ENCODE peak calls at places on chromosomes 7 and 10, in six cellular contexts. E is lower leg skin, X is Peyer's patch, M is esophagus squamous epithelium, D is NB4, F is GM12878. V is an unnamed sample.

GRCh38 chr10:80281784-80282505 is 7.5 kb downstream of the MAT1A start:
- DNase-seq in E (no peak), X (no peak), M (no peak), D (no peak), F (no peak), V (no peak)

GRCh38 chr7:16818732-16819131 is 13.9 kb upstream of the AGR2 start:
- DNase-seq in E (no peak), X (no peak), M (no peak), D (no peak), F (no peak), V (no peak)

GRCh38 chr7:85001493-85002345 is 185.1 kb downstream of the SEMA3D start:
- DNase-seq in E (no peak), X (no peak), M (no peak), D (no peak), F (no peak), V (no peak)

GRCh38 chr10:114816308-114816707 is 5.3 kb upstream of the FHIP2A start:
- DNase-seq in E (no peak), X (no peak), M (no peak), D (no peak), F (no peak), V (no peak)

GRCh38 chr10:24381235-24382010 is 172.5 kb downstream of the KIAA1217 start:
- DNase-seq in E (no peak), X (no peak), M (no peak), D (no peak), F (no peak), V (no peak)

GRCh38 chr7:50713357-50713965 is 69.2 kb downstream of the GRB10 start:
- DNase-seq in E (no peak), X (no peak), M (no peak), D (no peak), F (no peak), V (no peak)

GRCh38 chr7:64890761-64891666 is 12.1 kb upstream of the ZNF273 start:
- DNase-seq in E (peak), X (peak), M (no peak), D (no peak), F (no peak), V (peak)

GRCh38 chr10:31477584-31477983 is 158.6 kb downstream of the ZEB1 start:
- DNase-seq in E (no peak), X (no peak), M (no peak), D (no peak), F (no peak), V (no peak)

GRCh38 chr10:102714621-102715455 is at the start of gene SFXN2:
- DNase-seq in E (no peak), X (peak), M (no peak), D (peak), F (no peak), V (peak)

GRCh38 chr7:32462966-32463365 is 27.2 kb downstream of the LSM5 start:
- DNase-seq in E (no peak), X (no peak), M (no peak), D (no peak), F (no peak), V (no peak)

GRCh38 chr7:45162943-45163691 is 5.5 kb downstream of the RAMP3 start:
- DNase-seq in E (no peak), X (no peak), M (no peak), D (no peak), F (no peak), V (no peak)

GRCh38 chr7:129076886-129077285 is 22.0 kb upstream of the TNPO3 start:
- DNase-seq in E (no peak), X (no peak), M (no peak), D (no peak), F (no peak), V (no peak)

GRCh38 chr10:104146871-104147270 is 24.9 kb downstream of the SFR1 start:
- DNase-seq in E (no peak), X (no peak), M (no peak), D (no peak), F (no peak), V (no peak)

GRCh38 chr10:89414146-89414878 is at the start of gene IFIT5:
- DNase-seq in E (peak), X (peak), M (no peak), D (peak), F (peak), V (peak)

GRCh38 chr10:89416465-89416864 is 2.1 kb downstream of the IFIT5 start:
- DNase-seq in E (no peak), X (no peak), M (no peak), D (no peak), F (no peak), V (no peak)

GRCh38 chr10:89419548-89419947 is 5.2 kb downstream of the IFIT5 start:
- DNase-seq in E (no peak), X (no peak), M (no peak), D (peak), F (no peak), V (peak)

GRCh38 chr10:89413398-89413912 is 913 bp upstream of the IFIT5 start:
- DNase-seq in E (no peak), X (no peak), M (no peak), D (no peak), F (no peak), V (no peak)

GRCh38 chr10:89414879-89415821 is 782 bp downstream of the IFIT5 start:
- DNase-seq in E (peak), X (peak), M (no peak), D (peak), F (no peak), V (peak)
- TF ChIP-seq POLR2A in E (no peak), X (no peak), M (no peak), D (no peak), F (peak), V (no peak)

DNA sequence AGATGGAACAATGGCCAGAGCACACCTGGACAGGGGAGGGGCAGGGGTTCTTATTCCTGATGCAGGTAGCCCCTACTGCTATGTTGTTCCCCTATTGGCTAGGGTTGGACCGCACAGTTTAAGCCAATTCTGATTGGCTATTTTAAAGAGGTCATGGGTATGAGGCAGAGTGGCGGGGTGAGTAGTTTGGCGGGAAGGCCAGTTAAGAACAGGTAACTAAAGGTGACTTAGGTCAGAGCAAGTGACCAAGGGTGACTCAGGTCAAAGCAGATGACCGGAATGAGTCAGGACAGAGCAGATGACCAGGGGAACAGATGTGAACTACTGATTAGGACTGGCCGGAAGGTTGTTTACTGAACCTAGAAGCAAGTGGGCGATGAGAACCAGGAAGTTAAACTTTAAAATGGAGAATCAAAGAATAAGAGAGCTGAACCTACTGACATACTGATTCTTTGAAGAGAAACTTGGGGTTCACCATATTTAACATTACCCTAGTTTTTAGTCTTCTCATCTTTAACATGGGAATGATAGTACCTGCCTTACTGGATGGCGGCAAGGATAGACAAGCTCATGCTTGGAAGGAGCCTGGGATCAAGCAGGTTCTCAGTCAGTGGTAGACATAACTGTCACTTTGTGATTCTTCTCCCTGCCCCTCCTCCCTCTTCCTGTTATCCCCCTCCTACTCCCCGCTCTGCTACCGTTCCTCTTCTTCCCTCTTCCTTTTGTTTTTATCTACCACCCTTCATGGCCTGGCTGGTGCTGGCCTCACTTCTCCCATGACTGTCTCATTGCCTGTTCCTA is 55.0 kb downstream of the CCNY start:
- DNase-seq in E (no peak), X (no peak), M (no peak), D (no peak), F (no peak), V (peak)
- TF ChIP-seq POLR2A in E (no peak), X (no peak), M (no peak), D (no peak), F (no peak), V (no peak)

DNA sequence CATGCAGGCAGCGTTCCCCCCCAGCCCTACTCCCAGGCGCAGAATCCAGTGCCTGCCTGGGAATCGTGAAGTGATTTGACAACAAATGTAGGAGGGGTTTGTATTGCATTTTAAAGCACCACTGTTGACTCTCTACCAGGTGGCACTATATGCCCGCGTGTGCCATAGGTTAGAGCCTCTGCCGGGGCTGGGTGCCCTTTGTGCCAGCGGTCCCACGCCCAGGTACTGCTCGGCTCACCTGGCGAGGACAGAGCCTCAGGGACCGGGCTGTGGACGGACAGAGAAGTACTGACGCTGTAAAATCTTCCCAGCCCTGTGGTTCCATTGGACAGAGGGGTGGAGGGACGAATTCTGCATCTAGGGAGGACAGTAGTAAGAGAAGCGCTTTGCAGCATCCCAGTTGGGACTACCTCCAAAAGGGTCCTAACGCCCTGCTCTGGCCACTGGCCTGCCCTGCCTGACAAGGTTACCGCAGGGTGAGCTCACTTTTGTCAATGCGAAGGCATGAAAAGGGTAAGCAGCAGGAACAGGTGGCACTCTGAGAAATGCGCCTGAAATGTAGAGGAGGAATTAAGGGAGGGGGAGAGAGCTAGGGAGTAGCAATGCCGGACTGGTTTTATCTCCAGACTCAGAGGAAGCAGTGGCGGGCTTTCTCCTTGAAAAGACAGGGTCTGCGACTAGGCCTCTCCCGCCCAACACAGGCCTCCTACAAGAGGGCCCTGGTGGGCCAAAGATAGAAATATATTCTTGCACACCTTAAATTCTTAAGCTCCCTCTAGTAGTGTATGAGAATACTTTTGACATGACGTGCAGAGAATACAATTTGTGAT is 858 bp upstream of the CACNA2D1 start:
- DNase-seq in E (peak), X (no peak), M (no peak), D (no peak), F (no peak), V (no peak)
- TF ChIP-seq POLR2A in E (no peak), X (no peak), M (no peak), D (no peak), F (no peak), V (no peak)

GRCh38 chr7:130278892-130279690 is 12.4 kb downstream of the CPA2 start:
- DNase-seq in E (no peak), X (no peak), M (no peak), D (no peak), F (no peak), V (no peak)
- TF ChIP-seq POLR2A in E (no peak), X (no peak), M (no peak), D (no peak), F (no peak), V (no peak)

GRCh38 chr7:20146461-20146860 is 70.7 kb downstream of the MACC1 start:
- DNase-seq in E (no peak), X (no peak), M (no peak), D (no peak), F (no peak), V (no peak)

GRCh38 chr7:20140278-20141058 is 76.7 kb downstream of the MACC1 start:
- DNase-seq in E (no peak), X (no peak), M (no peak), D (no peak), F (no peak), V (no peak)

GRCh38 chr7:20141666-20142065 is 75.5 kb downstream of the MACC1 start:
- DNase-seq in E (no peak), X (no peak), M (no peak), D (no peak), F (no peak), V (no peak)

DNA sequence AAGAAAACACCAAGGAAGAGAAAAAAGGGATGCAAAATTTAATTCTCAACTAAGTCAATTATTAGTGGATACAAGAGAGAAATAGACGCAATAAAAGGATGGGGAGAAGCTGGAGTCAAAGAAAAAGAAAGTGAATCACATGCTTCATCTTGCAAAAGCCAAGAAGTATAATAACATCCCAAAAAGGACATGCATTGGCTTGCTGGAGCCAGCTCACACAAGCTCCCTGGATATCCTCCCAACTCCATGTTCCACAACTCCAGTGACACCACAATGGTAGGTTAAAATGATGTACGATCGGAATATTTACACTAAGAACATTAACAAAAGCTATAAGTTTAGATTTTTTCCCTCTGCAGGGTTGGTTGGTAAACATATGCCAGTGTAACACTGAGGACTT is 72.4 kb downstream of the MACC1 start:
- DNase-seq in E (no peak), X (no peak), M (no peak), D (no peak), F (no peak), V (no peak)
- TF ChIP-seq POLR2A in E (no peak), X (no peak), M (no peak), D (no peak), F (no peak), V (no peak)